ENCODE peak calls at places on chromosomes 1 and 21, in six cellular contexts. One of them, this sample, is unnamed.
A peak's percentile ranks its signal among the peaks of the same experiment; 100 is the strongest.

GRCh38 chr1:156920233-156921052 is at the start of gene LRRC71:
- DNase-seq in mesenchymal stem cell: peak; percentile 81
- DNase-seq in IMR-90: peak; percentile 64
- DNase-seq in neuronal stem cell: peak; percentile 87
- DNase-seq in H9: peak; percentile 87
- DNase-seq in trophoblast cell: peak; percentile 72
- DNase-seq in this sample: no peak

GRCh38 chr1:247114351-247115140 is 10.4 kb upstream of the ZNF669 start:
- DNase-seq in mesenchymal stem cell: no peak
- DNase-seq in IMR-90: no peak
- DNase-seq in neuronal stem cell: no peak
- DNase-seq in H9: no peak
- DNase-seq in trophoblast cell: no peak
- DNase-seq in this sample: no peak

GRCh38 chr1:9181176-9181906 is 52.4 kb upstream of the GPR157 start:
- DNase-seq in mesenchymal stem cell: peak; percentile 79
- DNase-seq in IMR-90: peak; percentile 49
- DNase-seq in neuronal stem cell: peak; percentile 72
- DNase-seq in H9: peak; percentile 84
- DNase-seq in trophoblast cell: peak; percentile 65
- DNase-seq in this sample: no peak

GRCh38 chr1:247266053-247266452 is 10.2 kb downstream of the VN1R5 start:
- DNase-seq in mesenchymal stem cell: no peak
- DNase-seq in IMR-90: peak; percentile 31
- DNase-seq in neuronal stem cell: no peak
- DNase-seq in H9: no peak
- DNase-seq in trophoblast cell: no peak
- DNase-seq in this sample: no peak

GRCh38 chr1:3529099-3529729 is 74.7 kb downstream of the ARHGEF16 start:
- DNase-seq in mesenchymal stem cell: no peak
- DNase-seq in IMR-90: no peak
- DNase-seq in neuronal stem cell: no peak
- DNase-seq in H9: no peak
- DNase-seq in trophoblast cell: peak; percentile 25
- DNase-seq in this sample: no peak

GRCh38 chr21:45855248-45855801 is 126.2 kb upstream of the COL6A1 start:
- DNase-seq in mesenchymal stem cell: no peak
- DNase-seq in IMR-90: no peak
- DNase-seq in neuronal stem cell: no peak
- DNase-seq in H9: peak; percentile 23
- DNase-seq in trophoblast cell: no peak
- DNase-seq in this sample: no peak

GRCh38 chr1:85295006-85295431 is 18.6 kb upstream of the BCL10 start:
- DNase-seq in mesenchymal stem cell: no peak
- DNase-seq in IMR-90: peak; percentile 58
- DNase-seq in neuronal stem cell: no peak
- DNase-seq in H9: no peak
- DNase-seq in trophoblast cell: no peak
- DNase-seq in this sample: no peak

GRCh38 chr1:5744911-5745431 is 247.3 kb downstream of the NPHP4 start:
- DNase-seq in mesenchymal stem cell: no peak
- DNase-seq in IMR-90: no peak
- DNase-seq in neuronal stem cell: peak; percentile 45
- DNase-seq in H9: peak; percentile 31
- DNase-seq in trophoblast cell: no peak
- DNase-seq in this sample: no peak

GRCh38 chr1:116881879-116882520 is 27.7 kb upstream of the PTGFRN start:
- DNase-seq in mesenchymal stem cell: peak; percentile 87
- DNase-seq in IMR-90: peak; percentile 65
- DNase-seq in neuronal stem cell: no peak
- DNase-seq in H9: peak; percentile 78
- DNase-seq in trophoblast cell: peak; percentile 93
- DNase-seq in this sample: peak; percentile 54

GRCh38 chr21:15466329-15466728 is 263.5 kb upstream of the USP25 start:
- DNase-seq in mesenchymal stem cell: no peak
- DNase-seq in IMR-90: no peak
- DNase-seq in neuronal stem cell: no peak
- DNase-seq in H9: no peak
- DNase-seq in trophoblast cell: no peak
- DNase-seq in this sample: no peak

GRCh38 chr1:59429651-59430050 is 132.8 kb downstream of the FGGY start:
- DNase-seq in mesenchymal stem cell: no peak
- DNase-seq in IMR-90: no peak
- DNase-seq in neuronal stem cell: no peak
- DNase-seq in H9: no peak
- DNase-seq in trophoblast cell: no peak
- DNase-seq in this sample: no peak

GRCh38 chr1:39104158-39105060 is 78.3 kb downstream of the NDUFS5 start:
- DNase-seq in mesenchymal stem cell: peak; percentile 69
- DNase-seq in IMR-90: no peak
- DNase-seq in neuronal stem cell: no peak
- DNase-seq in H9: peak; percentile 54
- DNase-seq in trophoblast cell: peak; percentile 52
- DNase-seq in this sample: peak; percentile 66

GRCh38 chr1:155801149-155801548 is 55.9 kb downstream of the GON4L start:
- DNase-seq in mesenchymal stem cell: peak; percentile 49
- DNase-seq in IMR-90: peak; percentile 31
- DNase-seq in neuronal stem cell: no peak
- DNase-seq in H9: no peak
- DNase-seq in trophoblast cell: peak; percentile 5
- DNase-seq in this sample: no peak

GRCh38 chr1:24468605-24469004 is 34.0 kb upstream of the RCAN3 start:
- DNase-seq in mesenchymal stem cell: peak; percentile 6
- DNase-seq in IMR-90: peak; percentile 11
- DNase-seq in neuronal stem cell: no peak
- DNase-seq in H9: no peak
- DNase-seq in trophoblast cell: peak; percentile 64
- DNase-seq in this sample: no peak

GRCh38 chr1:166330096-166330495 is 163.3 kb upstream of the FAM78B start:
- DNase-seq in mesenchymal stem cell: no peak
- DNase-seq in IMR-90: no peak
- DNase-seq in neuronal stem cell: no peak
- DNase-seq in H9: no peak
- DNase-seq in trophoblast cell: no peak
- DNase-seq in this sample: no peak

GRCh38 chr21:33854604-33855003 is 61.0 kb downstream of the ATP5PO start:
- DNase-seq in mesenchymal stem cell: peak; percentile 26
- DNase-seq in IMR-90: no peak
- DNase-seq in neuronal stem cell: no peak
- DNase-seq in H9: no peak
- DNase-seq in trophoblast cell: no peak
- DNase-seq in this sample: no peak
- H3K14ac ChIP-seq in mesenchymal stem cell: no peak overlapping the region
- H3K14ac ChIP-seq in IMR-90: no peak overlapping the region
- H3K14ac ChIP-seq in neuronal stem cell: peak overlapping the region; percentile 14
- H3K14ac ChIP-seq in H9: no peak overlapping the region
- H3K14ac ChIP-seq in trophoblast cell: no peak overlapping the region
- H3K14ac ChIP-seq in this sample: no peak overlapping the region

GRCh38 chr1:41508290-41508689 is 23.8 kb upstream of the EDN2 start:
- DNase-seq in mesenchymal stem cell: no peak
- DNase-seq in IMR-90: no peak
- DNase-seq in neuronal stem cell: no peak
- DNase-seq in H9: no peak
- DNase-seq in trophoblast cell: no peak
- DNase-seq in this sample: no peak
- H3K14ac ChIP-seq in mesenchymal stem cell: no peak overlapping the region
- H3K14ac ChIP-seq in IMR-90: no peak overlapping the region
- H3K14ac ChIP-seq in neuronal stem cell: no peak overlapping the region
- H3K14ac ChIP-seq in H9: no peak overlapping the region
- H3K14ac ChIP-seq in trophoblast cell: no peak overlapping the region
- H3K14ac ChIP-seq in this sample: no peak overlapping the region

DNA sequence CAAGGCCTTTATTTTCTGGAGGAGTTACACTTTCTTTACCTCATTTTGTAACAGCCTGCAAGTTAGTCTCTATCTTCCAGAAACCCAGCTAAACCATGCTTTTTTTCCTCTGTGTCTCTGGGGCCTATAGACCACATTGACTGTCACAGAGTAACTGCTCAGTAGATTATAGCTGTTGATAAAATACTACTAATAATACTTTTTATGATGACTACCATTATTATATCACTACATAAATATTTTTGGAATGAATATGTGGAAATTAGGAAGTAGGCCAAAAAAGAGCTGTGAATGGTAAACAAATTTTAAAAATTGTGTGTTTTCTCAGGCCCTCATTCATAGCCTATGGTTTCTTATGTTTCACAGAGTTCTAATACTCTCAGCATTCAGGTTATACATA is 233.1 kb upstream of the USP24 start:
- DNase-seq in mesenchymal stem cell: no peak
- DNase-seq in IMR-90: no peak
- DNase-seq in neuronal stem cell: no peak
- DNase-seq in H9: no peak
- DNase-seq in trophoblast cell: peak; percentile 8
- DNase-seq in this sample: no peak
- H3K14ac ChIP-seq in mesenchymal stem cell: no peak overlapping the region
- H3K14ac ChIP-seq in IMR-90: no peak overlapping the region
- H3K14ac ChIP-seq in neuronal stem cell: no peak overlapping the region
- H3K14ac ChIP-seq in H9: no peak overlapping the region
- H3K14ac ChIP-seq in trophoblast cell: no peak overlapping the region
- H3K14ac ChIP-seq in this sample: no peak overlapping the region

GRCh38 chr1:92804721-92805169 is 19.8 kb upstream of the EVI5 start:
- DNase-seq in mesenchymal stem cell: peak; percentile 98
- DNase-seq in IMR-90: peak; percentile 99
- DNase-seq in neuronal stem cell: no peak
- DNase-seq in H9: peak; percentile 60
- DNase-seq in trophoblast cell: peak; percentile 97
- DNase-seq in this sample: no peak

GRCh38 chr1:92805216-92805615 is 20.3 kb upstream of the EVI5 start:
- DNase-seq in mesenchymal stem cell: peak; percentile 61
- DNase-seq in IMR-90: peak; percentile 26
- DNase-seq in neuronal stem cell: no peak
- DNase-seq in H9: no peak
- DNase-seq in trophoblast cell: no peak
- DNase-seq in this sample: no peak

GRCh38 chr1:92803140-92803887 is 18.4 kb upstream of the EVI5 start:
- DNase-seq in mesenchymal stem cell: no peak
- DNase-seq in IMR-90: no peak
- DNase-seq in neuronal stem cell: no peak
- DNase-seq in H9: no peak
- DNase-seq in trophoblast cell: peak; percentile 61
- DNase-seq in this sample: no peak

GRCh38 chr1:92808353-92808752 is 23.4 kb upstream of the EVI5 start:
- DNase-seq in mesenchymal stem cell: no peak
- DNase-seq in IMR-90: no peak
- DNase-seq in neuronal stem cell: no peak
- DNase-seq in H9: no peak
- DNase-seq in trophoblast cell: peak; percentile 60
- DNase-seq in this sample: no peak
- H3K14ac ChIP-seq in mesenchymal stem cell: no peak overlapping the region
- H3K14ac ChIP-seq in IMR-90: peak overlapping the region; percentile 61
- H3K14ac ChIP-seq in neuronal stem cell: no peak overlapping the region
- H3K14ac ChIP-seq in H9: no peak overlapping the region
- H3K14ac ChIP-seq in trophoblast cell: no peak overlapping the region
- H3K14ac ChIP-seq in this sample: no peak overlapping the region

GRCh38 chr1:78049396-78049795 is 3.6 kb downstream of the GIPC2 start:
- DNase-seq in mesenchymal stem cell: no peak
- DNase-seq in IMR-90: no peak
- DNase-seq in neuronal stem cell: no peak
- DNase-seq in H9: no peak
- DNase-seq in trophoblast cell: no peak
- DNase-seq in this sample: no peak
- H3K14ac ChIP-seq in mesenchymal stem cell: no peak overlapping the region
- H3K14ac ChIP-seq in IMR-90: no peak overlapping the region
- H3K14ac ChIP-seq in neuronal stem cell: no peak overlapping the region
- H3K14ac ChIP-seq in H9: no peak overlapping the region
- H3K14ac ChIP-seq in trophoblast cell: no peak overlapping the region
- H3K14ac ChIP-seq in this sample: no peak overlapping the region

GRCh38 chr1:15583016-15583706 is 1.7 kb downstream of the AGMAT start:
- DNase-seq in mesenchymal stem cell: no peak
- DNase-seq in IMR-90: no peak
- DNase-seq in neuronal stem cell: no peak
- DNase-seq in H9: no peak
- DNase-seq in trophoblast cell: no peak
- DNase-seq in this sample: no peak
- H3K14ac ChIP-seq in mesenchymal stem cell: no peak overlapping the region
- H3K14ac ChIP-seq in IMR-90: no peak overlapping the region
- H3K14ac ChIP-seq in neuronal stem cell: no peak overlapping the region
- H3K14ac ChIP-seq in H9: no peak overlapping the region
- H3K14ac ChIP-seq in trophoblast cell: no peak overlapping the region
- H3K14ac ChIP-seq in this sample: no peak overlapping the region

GRCh38 chr1:223558512-223558911 is 107.0 kb downstream of the CAPN8 start:
- DNase-seq in mesenchymal stem cell: no peak
- DNase-seq in IMR-90: no peak
- DNase-seq in neuronal stem cell: no peak
- DNase-seq in H9: no peak
- DNase-seq in trophoblast cell: no peak
- DNase-seq in this sample: no peak
- H3K14ac ChIP-seq in mesenchymal stem cell: no peak overlapping the region
- H3K14ac ChIP-seq in IMR-90: no peak overlapping the region
- H3K14ac ChIP-seq in neuronal stem cell: no peak overlapping the region
- H3K14ac ChIP-seq in H9: no peak overlapping the region
- H3K14ac ChIP-seq in trophoblast cell: no peak overlapping the region
- H3K14ac ChIP-seq in this sample: no peak overlapping the region

GRCh38 chr1:27366113-27366410 is 699 bp downstream of the MAP3K6 start:
- DNase-seq in mesenchymal stem cell: peak; percentile 89
- DNase-seq in IMR-90: peak; percentile 49
- DNase-seq in neuronal stem cell: peak; percentile 89
- DNase-seq in H9: peak; percentile 88
- DNase-seq in trophoblast cell: peak; percentile 88
- DNase-seq in this sample: peak; percentile 91

GRCh38 chr1:27366411-27367159 is at the start of gene MAP3K6:
- DNase-seq in mesenchymal stem cell: peak; percentile 81
- DNase-seq in IMR-90: peak; percentile 59
- DNase-seq in neuronal stem cell: peak; percentile 63
- DNase-seq in H9: peak; percentile 82
- DNase-seq in trophoblast cell: peak; percentile 84
- DNase-seq in this sample: no peak

GRCh38 chr1:27368872-27369703 is 2.3 kb upstream of the MAP3K6 start:
- DNase-seq in mesenchymal stem cell: peak; percentile 55
- DNase-seq in IMR-90: peak; percentile 40
- DNase-seq in neuronal stem cell: no peak
- DNase-seq in H9: no peak
- DNase-seq in trophoblast cell: peak; percentile 33
- DNase-seq in this sample: no peak

GRCh38 chr1:27365372-27366112 is 1.2 kb downstream of the MAP3K6 start:
- DNase-seq in mesenchymal stem cell: peak; percentile 93
- DNase-seq in IMR-90: peak; percentile 85
- DNase-seq in neuronal stem cell: peak; percentile 88
- DNase-seq in H9: peak; percentile 93
- DNase-seq in trophoblast cell: peak; percentile 86
- DNase-seq in this sample: peak; percentile 86

DNA sequence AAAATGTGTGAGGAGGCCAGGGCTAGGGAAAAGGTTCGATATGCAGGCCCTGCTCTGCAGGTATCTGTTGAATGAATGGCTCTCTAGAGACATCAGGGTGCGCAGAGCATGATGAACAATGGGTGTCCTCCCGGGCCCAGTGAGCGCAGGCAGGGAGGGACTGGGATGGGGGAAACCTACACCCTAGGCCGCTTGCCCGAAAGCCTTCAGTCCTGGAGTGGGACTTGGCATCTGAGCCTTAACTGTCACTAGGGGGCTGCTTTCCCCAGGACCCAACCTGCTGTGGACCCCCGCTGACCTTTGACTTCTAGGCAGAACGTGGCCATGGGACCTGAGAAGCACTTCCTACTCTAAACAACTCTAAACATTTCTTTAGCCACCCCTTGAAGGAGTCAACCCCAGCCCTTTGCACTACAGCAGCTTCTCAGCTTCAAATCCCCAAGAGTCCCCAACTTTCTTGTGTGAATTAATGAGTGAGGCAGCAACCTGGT is 444 bp upstream of the MAP3K6 start:
- DNase-seq in mesenchymal stem cell: no peak
- DNase-seq in IMR-90: no peak
- DNase-seq in neuronal stem cell: no peak
- DNase-seq in H9: no peak
- DNase-seq in trophoblast cell: no peak
- DNase-seq in this sample: no peak
- H3K14ac ChIP-seq in mesenchymal stem cell: peak overlapping the region; percentile 19
- H3K14ac ChIP-seq in IMR-90: peak overlapping the region; percentile 74
- H3K14ac ChIP-seq in neuronal stem cell: peak overlapping the region; percentile 25
- H3K14ac ChIP-seq in H9: no peak overlapping the region
- H3K14ac ChIP-seq in trophoblast cell: no peak overlapping the region
- H3K14ac ChIP-seq in this sample: no peak overlapping the region

This sample was measured in H1.